ENCODE peak calls at places on chromosomes 1 and 21, in six cellular contexts. E is CD8-positive, alpha-beta memory T cell; C is cardiac muscle cell; H is colonic mucosa; I is GM12865; V is pancreas. Z is an unnamed sample.

GRCh38 chr1:40750326-40750975 is 33.1 kb upstream of the KCNQ4 start:
- DNase-seq in E (no peak), C (no peak), H (no peak), I (no peak), V (no peak), Z (no peak)

GRCh38 chr1:235299514-235299858 is 28.5 kb downstream of the ARID4B start:
- DNase-seq in E (no peak), C (no peak), H (no peak), I (no peak), V (no peak), Z (no peak)

GRCh38 chr1:42973304-42973703 is 14.6 kb upstream of the SLC2A1 start:
- DNase-seq in E (no peak), C (no peak), H (no peak), I (no peak), V (no peak), Z (no peak)

GRCh38 chr21:41780337-41781046 is 13.6 kb upstream of the RIPK4 start:
- DNase-seq in E (no peak), C (no peak), H (no peak), I (no peak), V (no peak), Z (no peak)

GRCh38 chr1:152325111-152325510 is at the start of gene FLG:
- DNase-seq in E (no peak), C (no peak), H (no peak), I (no peak), V (no peak), Z (no peak)

GRCh38 chr1:201636065-201636464 is 97.1 kb downstream of the NAV1 start:
- DNase-seq in E (no peak), C (peak), H (no peak), I (no peak), V (no peak), Z (no peak)

GRCh38 chr1:192122668-192123067 is 35.6 kb upstream of the RGS18 start:
- DNase-seq in E (no peak), C (no peak), H (no peak), I (no peak), V (no peak), Z (no peak)

GRCh38 chr1:97895278-97895677 is 25.6 kb downstream of the DPYD start:
- DNase-seq in E (no peak), C (no peak), H (no peak), I (no peak), V (no peak), Z (no peak)

GRCh38 chr1:14653461-14653960 is 55.0 kb downstream of the KAZN start:
- DNase-seq in E (no peak), C (no peak), H (no peak), I (no peak), V (no peak), Z (peak)

GRCh38 chr1:93471911-93472310 is 24.0 kb downstream of the FNBP1L start:
- DNase-seq in E (no peak), C (no peak), H (no peak), I (no peak), V (no peak), Z (peak)

GRCh38 chr1:204349602-204350001 is 10.1 kb downstream of the PLEKHA6 start:
- DNase-seq in E (no peak), C (no peak), H (no peak), I (no peak), V (no peak), Z (no peak)

GRCh38 chr1:56304975-56305374 is 274.4 kb downstream of the PLPP3 start:
- DNase-seq in E (no peak), C (peak), H (no peak), I (no peak), V (no peak), Z (no peak)

GRCh38 chr1:54815086-54815876 is 14.2 kb upstream of the TTC22 start:
- DNase-seq in E (no peak), C (no peak), H (peak), I (no peak), V (no peak), Z (no peak)

GRCh38 chr1:7220007-7220406 is 434.8 kb downstream of the CAMTA1 start:
- DNase-seq in E (no peak), C (no peak), H (no peak), I (no peak), V (no peak), Z (peak)

GRCh38 chr1:175208773-175209492 is 16.4 kb upstream of the KIAA0040 start:
- DNase-seq in E (peak), C (no peak), H (no peak), I (peak), V (no peak), Z (no peak)

GRCh38 chr21:42466700-42467612 is 29.1 kb downstream of the RSPH1 start:
- DNase-seq in E (no peak), C (peak), H (peak), I (peak), V (no peak), Z (peak)

GRCh38 chr1:172451002-172451443 is 7.2 kb upstream of the PIGC start:
- DNase-seq in E (no peak), C (no peak), H (peak), I (peak), V (no peak), Z (peak)

GRCh38 chr1:241638091-241638682 is 2.0 kb downstream of the CHML start:
- DNase-seq in E (no peak), C (no peak), H (no peak), I (no peak), V (no peak), Z (no peak)

GRCh38 chr21:31557956-31558838 is 101.3 kb upstream of the SOD1 start:
- DNase-seq in E (peak), C (no peak), H (peak), I (no peak), V (peak), Z (peak)

GRCh38 chr1:1302006-1302430 is 5.7 kb downstream of the ACAP3 start:
- DNase-seq in E (no peak), C (no peak), H (no peak), I (no peak), V (no peak), Z (no peak)

GRCh38 chr21:32516729-32517649 is 68.3 kb downstream of the TCP10L start:
- DNase-seq in E (no peak), C (no peak), H (no peak), I (no peak), V (no peak), Z (peak)

GRCh38 chr1:27391511-27392095 is 819 bp upstream of the GPR3 start:
- DNase-seq in E (no peak), C (peak), H (peak), I (no peak), V (peak), Z (no peak)

GRCh38 chr21:45078371-45078770 is 4.0 kb downstream of the ADARB1 start:
- DNase-seq in E (no peak), C (no peak), H (no peak), I (no peak), V (no peak), Z (no peak)

GRCh38 chr1:171984850-171985485 is 143.7 kb downstream of the DNM3 start:
- DNase-seq in E (peak), C (peak), H (no peak), I (peak), V (no peak), Z (peak)

GRCh38 chr1:102174259-102174863 is 177.6 kb upstream of the OLFM3 start:
- DNase-seq in E (no peak), C (no peak), H (peak), I (peak), V (no peak), Z (no peak)

GRCh38 chr1:228335406-228336307 is 71.0 kb downstream of the TRIM11 start:
- DNase-seq in E (no peak), C (no peak), H (no peak), I (no peak), V (peak), Z (no peak)

GRCh38 chr21:37008705-37009104 is 2.2 kb downstream of the RIPPLY3 start:
- DNase-seq in E (no peak), C (no peak), H (no peak), I (no peak), V (no peak), Z (no peak)

GRCh38 chr1:43492816-43493215 is 37.9 kb upstream of the PTPRF start:
- DNase-seq in E (no peak), C (no peak), H (no peak), I (no peak), V (no peak), Z (no peak)

GRCh38 chr1:3372317-3372716 is 82.1 kb upstream of the ARHGEF16 start:
- DNase-seq in E (no peak), C (no peak), H (no peak), I (no peak), V (no peak), Z (no peak)

GRCh38 chr1:86380257-86380861 is 15.8 kb downstream of the ODF2L start:
- DNase-seq in E (peak), C (peak), H (no peak), I (peak), V (no peak), Z (peak)

GRCh38 chr1:25474439-25475047 is 43.8 kb downstream of the MACO1 start:
- DNase-seq in E (peak), C (peak), H (no peak), I (no peak), V (no peak), Z (no peak)

GRCh38 chr1:145960468-145961108 is 2.8 kb upstream of the LIX1L start:
- DNase-seq in E (peak), C (peak), H (peak), I (peak), V (peak), Z (peak)

GRCh38 chr1:244212792-244213475 is 161.9 kb downstream of the ZBTB18 start:
- DNase-seq in E (no peak), C (no peak), H (no peak), I (no peak), V (no peak), Z (no peak)

GRCh38 chr1:48735753-48736152 is 40.9 kb downstream of the BEND5 start:
- DNase-seq in E (no peak), C (no peak), H (no peak), I (no peak), V (no peak), Z (no peak)

GRCh38 chr21:28975401-28975800 is 17.3 kb downstream of the LTN1 start:
- DNase-seq in E (no peak), C (no peak), H (no peak), I (no peak), V (no peak), Z (no peak)

GRCh38 chr1:153538315-153538821 is 2.4 kb downstream of the S100A5 start:
- DNase-seq in E (no peak), C (peak), H (peak), I (peak), V (no peak), Z (no peak)

GRCh38 chr1:220336391-220337065 is 64.3 kb upstream of the RAB3GAP2 start:
- DNase-seq in E (no peak), C (no peak), H (no peak), I (no peak), V (no peak), Z (no peak)

GRCh38 chr21:45471229-45472052 is 66.5 kb downstream of the COL18A1 start:
- DNase-seq in E (no peak), C (no peak), H (no peak), I (no peak), V (peak), Z (peak)

GRCh38 chr1:155086182-155086741 is 7.6 kb downstream of the EFNA3 start:
- DNase-seq in E (peak), C (peak), H (peak), I (peak), V (peak), Z (no peak)

GRCh38 chr1:155083865-155084721 is 5.5 kb downstream of the EFNA3 start:
- DNase-seq in E (no peak), C (peak), H (peak), I (peak), V (peak), Z (no peak)

GRCh38 chr1:155086856-155087535 is 8.4 kb downstream of the EFNA3 start:
- DNase-seq in E (no peak), C (peak), H (no peak), I (no peak), V (no peak), Z (no peak)

GRCh38 chr1:155084722-155085503 is 6.3 kb downstream of the EFNA3 start:
- DNase-seq in E (peak), C (peak), H (peak), I (peak), V (peak), Z (peak)

GRCh38 chr1:155085504-155086181 is 7.0 kb downstream of the EFNA3 start:
- DNase-seq in E (peak), C (peak), H (peak), I (peak), V (peak), Z (no peak)
- H3K4me3 ChIP-seq in E (peak), C (peak), H (peak), I (peak), V (peak), Z (peak)

GRCh38 chr1:246699095-246699735 is 25.0 kb upstream of the SCCPDH start:
- DNase-seq in E (peak), C (peak), H (peak), I (peak), V (peak), Z (peak)
- H3K4me3 ChIP-seq in E (peak), C (no peak), H (no peak), I (peak), V (peak), Z (peak)

GRCh38 chr21:23478381-23478780 is 2128.9 kb downstream of the MRPL39 start:
- DNase-seq in E (no peak), C (no peak), H (no peak), I (no peak), V (no peak), Z (no peak)
- H3K4me3 ChIP-seq in E (no peak), C (no peak), H (no peak), I (no peak), V (no peak), Z (no peak)

GRCh38 chr1:170662561-170662971 is 1.4 kb upstream of the PRRX1 start:
- DNase-seq in E (no peak), C (no peak), H (no peak), I (no peak), V (no peak), Z (peak)

GRCh38 chr1:170664283-170664827 is 424 bp downstream of the PRRX1 start:
- DNase-seq in E (no peak), C (peak), H (no peak), I (peak), V (peak), Z (peak)

GRCh38 chr1:170663441-170664282 is at the start of gene PRRX1:
- DNase-seq in E (no peak), C (no peak), H (no peak), I (no peak), V (no peak), Z (peak)

GRCh38 chr1:170661646-170662411 is 2.1 kb upstream of the PRRX1 start:
- DNase-seq in E (no peak), C (peak), H (no peak), I (no peak), V (no peak), Z (peak)

GRCh38 chr1:170663011-170663410 is 920 bp upstream of the PRRX1 start:
- DNase-seq in E (no peak), C (no peak), H (no peak), I (no peak), V (no peak), Z (peak)
- H3K4me3 ChIP-seq in E (no peak), C (no peak), H (no peak), I (no peak), V (peak), Z (peak)

Z was measured in astrocyte of the spinal cord.